ENCODE peak calls at places on chromosome 7, in four cellular contexts. One of them, this sample, is unnamed.

GRCh38 chr7:140260767-140261486 is 84.1 kb upstream of the KDM7A start:
- DNase-seq in A549: no peak
- DNase-seq in osteocyte: no peak
- DNase-seq in AG09309: no peak
- DNase-seq in this sample: no peak

GRCh38 chr7:2044883-2045471 is 187.8 kb downstream of the MAD1L1 start:
- DNase-seq in A549: no peak
- DNase-seq in osteocyte: peak
- DNase-seq in AG09309: no peak
- DNase-seq in this sample: no peak

GRCh38 chr7:41416208-41416595 is 286.7 kb downstream of the INHBA start:
- DNase-seq in A549: no peak
- DNase-seq in osteocyte: no peak
- DNase-seq in AG09309: no peak
- DNase-seq in this sample: no peak

GRCh38 chr7:100957832-100958421 is 8.6 kb downstream of the MUC3A start:
- DNase-seq in A549: peak
- DNase-seq in osteocyte: no peak
- DNase-seq in AG09309: no peak
- DNase-seq in this sample: no peak

GRCh38 chr7:87689374-87689773 is 61.2 kb downstream of the RUNDC3B start:
- DNase-seq in A549: no peak
- DNase-seq in osteocyte: no peak
- DNase-seq in AG09309: no peak
- DNase-seq in this sample: no peak

GRCh38 chr7:158094671-158095256 is 492.9 kb downstream of the PTPRN2 start:
- DNase-seq in A549: no peak
- DNase-seq in osteocyte: peak
- DNase-seq in AG09309: no peak
- DNase-seq in this sample: no peak

GRCh38 chr7:135714534-135715009 is 13.4 kb downstream of the SLC13A4 start:
- DNase-seq in A549: peak
- DNase-seq in osteocyte: no peak
- DNase-seq in AG09309: peak
- DNase-seq in this sample: peak

GRCh38 chr7:1650363-1651030 is 19.6 kb upstream of the ELFN1 start:
- DNase-seq in A549: no peak
- DNase-seq in osteocyte: no peak
- DNase-seq in AG09309: no peak
- DNase-seq in this sample: no peak

GRCh38 chr7:23810099-23810498 is 100.1 kb downstream of the STK31 start:
- DNase-seq in A549: no peak
- DNase-seq in osteocyte: no peak
- DNase-seq in AG09309: no peak
- DNase-seq in this sample: no peak

GRCh38 chr7:20249924-20250323 is 32.7 kb upstream of the MACC1 start:
- DNase-seq in A549: no peak
- DNase-seq in osteocyte: no peak
- DNase-seq in AG09309: no peak
- DNase-seq in this sample: no peak

GRCh38 chr7:130814753-130815152 is 80.7 kb upstream of the KLF14 start:
- DNase-seq in A549: peak
- DNase-seq in osteocyte: no peak
- DNase-seq in AG09309: peak
- DNase-seq in this sample: no peak
- TF ChIP-seq CTCF in A549: peak
- TF ChIP-seq CTCF in osteocyte: peak
- TF ChIP-seq CTCF in AG09309: peak
- TF ChIP-seq CTCF in this sample: peak

DNA sequence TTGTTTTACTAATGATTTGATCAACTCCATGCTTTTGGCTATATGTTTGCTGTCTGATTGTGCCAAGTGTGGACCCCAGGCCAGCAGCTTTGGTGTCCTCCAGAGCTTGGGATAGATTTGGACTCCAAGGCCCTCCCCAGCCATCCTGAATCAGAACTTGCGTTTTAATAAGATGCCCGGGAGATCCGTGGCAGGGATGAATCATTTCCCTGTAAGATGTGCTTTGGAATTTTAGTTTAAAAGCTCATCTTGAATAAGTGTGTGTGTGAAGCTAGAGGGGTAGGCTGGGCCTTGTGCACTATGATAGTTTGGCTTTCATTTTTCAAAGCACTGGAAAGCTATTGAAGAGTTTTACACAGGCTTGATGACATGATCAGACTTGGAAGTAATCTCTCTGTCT is 66.2 kb upstream of the SDK1 start:
- DNase-seq in A549: no peak
- DNase-seq in osteocyte: peak
- DNase-seq in AG09309: no peak
- DNase-seq in this sample: no peak
- TF ChIP-seq CTCF in A549: no peak
- TF ChIP-seq CTCF in osteocyte: no peak
- TF ChIP-seq CTCF in AG09309: no peak
- TF ChIP-seq CTCF in this sample: no peak

DNA sequence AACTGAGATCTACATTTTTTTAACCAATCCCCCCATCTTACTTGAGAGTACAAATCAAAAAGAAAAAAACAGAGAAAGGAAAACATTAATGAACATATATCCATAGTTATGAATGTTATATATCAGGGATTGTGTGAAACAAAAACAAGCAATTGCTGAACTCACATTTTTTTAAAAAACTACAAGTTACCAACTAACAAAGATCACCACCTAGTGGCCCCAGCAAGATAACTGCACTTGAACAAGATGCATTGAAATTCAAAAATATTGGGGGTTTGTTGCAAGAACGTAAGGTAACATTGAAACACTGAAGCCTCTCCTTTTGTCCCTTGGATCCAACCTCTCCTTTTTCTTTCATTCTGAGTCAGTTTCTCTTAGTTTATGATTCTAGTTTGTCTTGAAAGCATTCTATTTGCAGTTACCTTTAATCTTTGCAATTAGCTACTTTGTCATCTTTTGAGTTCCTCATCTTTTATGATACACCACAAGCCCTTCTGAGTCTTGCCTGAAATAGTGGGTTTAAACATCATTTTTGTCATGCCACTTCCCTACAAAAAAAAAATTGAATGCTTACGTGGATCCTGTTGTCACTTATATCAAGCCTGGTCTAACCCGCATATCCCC is 87.3 kb upstream of the TES start:
- DNase-seq in A549: peak
- DNase-seq in osteocyte: no peak
- DNase-seq in AG09309: peak
- DNase-seq in this sample: peak
- TF ChIP-seq CTCF in A549: peak
- TF ChIP-seq CTCF in osteocyte: peak
- TF ChIP-seq CTCF in AG09309: peak
- TF ChIP-seq CTCF in this sample: peak

GRCh38 chr7:34497153-34497777 is 160.8 kb upstream of the NPSR1 start:
- DNase-seq in A549: no peak
- DNase-seq in osteocyte: no peak
- DNase-seq in AG09309: no peak
- DNase-seq in this sample: no peak
- TF ChIP-seq CTCF in A549: peak
- TF ChIP-seq CTCF in osteocyte: peak
- TF ChIP-seq CTCF in AG09309: no peak
- TF ChIP-seq CTCF in this sample: peak

GRCh38 chr7:22660732-22661131 is 66.3 kb upstream of the IL6 start:
- DNase-seq in A549: peak
- DNase-seq in osteocyte: no peak
- DNase-seq in AG09309: no peak
- DNase-seq in this sample: no peak
- TF ChIP-seq CTCF in A549: no peak
- TF ChIP-seq CTCF in osteocyte: no peak
- TF ChIP-seq CTCF in AG09309: no peak
- TF ChIP-seq CTCF in this sample: peak